ENCODE peak calls at places on chromosomes 6 and 20, in six cellular contexts. L is breast epithelium, S is GM06990, D is B cell, Z is mammary epithelial cell, A is fibroblast of mammary gland. H is an unnamed sample.

GRCh38 chr6:3247255-3248146 is 11.2 kb upstream of the PSMG4 start:
- DNase-seq in L (peak), S (no peak), D (no peak), Z (peak), A (peak), H (no peak)

GRCh38 chr6:166877906-166878305 is 78.4 kb downstream of the RNASET2 start:
- DNase-seq in L (no peak), S (no peak), D (no peak), Z (peak), A (no peak), H (no peak)

GRCh38 chr6:98944598-98945011 is 3.1 kb downstream of the FBXL4 start:
- DNase-seq in L (no peak), S (no peak), D (no peak), Z (peak), A (peak), H (no peak)

GRCh38 chr6:169668203-169668847 is 33.5 kb downstream of the WDR27 start:
- DNase-seq in L (no peak), S (no peak), D (no peak), Z (no peak), A (no peak), H (no peak)

GRCh38 chr20:45888681-45889080 is 1.3 kb upstream of the SPATA25 start:
- DNase-seq in L (no peak), S (no peak), D (no peak), Z (no peak), A (no peak), H (no peak)

GRCh38 chr6:47426524-47427302 is 50.9 kb upstream of the CD2AP start:
- DNase-seq in L (no peak), S (no peak), D (no peak), Z (no peak), A (peak), H (no peak)

GRCh38 chr6:118755941-118756646 is 104.7 kb upstream of the CEP85L start:
- DNase-seq in L (no peak), S (no peak), D (no peak), Z (no peak), A (no peak), H (no peak)

GRCh38 chr6:20056350-20056992 is 155.8 kb downstream of the MBOAT1 start:
- DNase-seq in L (no peak), S (no peak), D (no peak), Z (peak), A (peak), H (no peak)

GRCh38 chr6:161101517-161101916 is 109.9 kb downstream of the MAP3K4 start:
- DNase-seq in L (no peak), S (no peak), D (no peak), Z (no peak), A (no peak), H (no peak)

GRCh38 chr6:169707772-169708171 is 5.8 kb downstream of the C6orf120 start:
- DNase-seq in L (no peak), S (no peak), D (no peak), Z (no peak), A (no peak), H (no peak)

DNA sequence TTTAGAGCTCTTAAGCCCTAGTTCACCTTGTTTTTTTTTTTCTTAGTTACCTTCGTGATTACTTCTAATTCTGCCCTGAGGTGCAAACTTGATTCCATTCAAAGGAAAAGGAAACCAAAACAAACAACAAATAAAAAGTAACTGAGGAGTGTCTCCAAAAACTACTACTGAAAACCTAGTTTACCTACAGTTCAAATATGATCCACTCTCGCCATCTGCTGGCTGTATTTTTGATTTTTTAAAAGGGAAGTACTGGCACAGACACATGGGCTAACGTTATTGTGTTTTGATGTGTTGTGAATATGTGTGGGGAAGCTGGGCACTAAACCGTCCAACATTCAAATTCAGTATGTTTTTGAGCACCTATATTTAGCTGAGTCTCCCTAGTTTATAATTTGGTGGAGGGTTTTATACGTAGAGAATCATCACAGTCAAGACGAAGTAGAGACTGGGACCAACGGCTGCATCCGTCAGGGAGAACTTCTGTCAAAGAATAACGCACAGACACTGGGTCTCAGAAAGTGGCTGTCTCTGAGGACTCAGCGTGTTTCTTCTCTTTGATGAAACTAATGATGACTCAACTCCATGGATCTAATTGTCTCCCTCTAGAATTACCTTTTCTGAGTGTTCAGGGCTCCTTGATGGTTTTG is 373.5 kb upstream of the BTBD3 start:
- DNase-seq in L (no peak), S (no peak), D (no peak), Z (peak), A (peak), H (peak)
- TF ChIP-seq CTCF in L (peak), S (peak), D (peak), Z (peak), A (peak), H (peak)

GRCh38 chr20:38986663-38987062 is 24.5 kb downstream of the DHX35 start:
- DNase-seq in L (no peak), S (peak), D (no peak), Z (no peak), A (peak), H (no peak)
- TF ChIP-seq CTCF in L (no peak), S (peak), D (no peak), Z (no peak), A (no peak), H (no peak)

GRCh38 chr6:146029573-146030184 is 817 bp downstream of the GRM1 start:
- DNase-seq in L (no peak), S (no peak), D (no peak), Z (no peak), A (no peak), H (no peak)

GRCh38 chr6:146028835-146029572 is at the start of gene GRM1:
- DNase-seq in L (no peak), S (no peak), D (no peak), Z (no peak), A (no peak), H (no peak)

GRCh38 chr6:146026873-146027272 is 2.0 kb upstream of the GRM1 start:
- DNase-seq in L (no peak), S (no peak), D (no peak), Z (no peak), A (no peak), H (no peak)

GRCh38 chr6:146027586-146028249 is 1.1 kb upstream of the GRM1 start:
- DNase-seq in L (no peak), S (no peak), D (no peak), Z (no peak), A (peak), H (no peak)

GRCh38 chr6:146028250-146028789 is 542 bp upstream of the GRM1 start:
- DNase-seq in L (no peak), S (peak), D (peak), Z (peak), A (peak), H (peak)
- TF ChIP-seq CTCF in L (no peak), S (no peak), D (no peak), Z (no peak), A (no peak), H (no peak)

GRCh38 chr20:44748005-44748370 is 2.3 kb downstream of the KCNK15 start:
- DNase-seq in L (no peak), S (no peak), D (no peak), Z (no peak), A (peak), H (no peak)

GRCh38 chr20:44752099-44752931 is 6.7 kb downstream of the KCNK15 start:
- DNase-seq in L (no peak), S (no peak), D (no peak), Z (no peak), A (no peak), H (no peak)

GRCh38 chr20:44747166-44748004 is 1.7 kb downstream of the KCNK15 start:
- DNase-seq in L (peak), S (no peak), D (peak), Z (peak), A (peak), H (peak)

GRCh38 chr20:44746367-44747165 is 901 bp downstream of the KCNK15 start:
- DNase-seq in L (no peak), S (no peak), D (no peak), Z (no peak), A (no peak), H (no peak)

GRCh38 chr20:44750081-44750805 is 4.6 kb downstream of the KCNK15 start:
- DNase-seq in L (no peak), S (peak), D (peak), Z (no peak), A (no peak), H (no peak)
- TF ChIP-seq CTCF in L (no peak), S (no peak), D (peak), Z (peak), A (no peak), H (peak)

DNA sequence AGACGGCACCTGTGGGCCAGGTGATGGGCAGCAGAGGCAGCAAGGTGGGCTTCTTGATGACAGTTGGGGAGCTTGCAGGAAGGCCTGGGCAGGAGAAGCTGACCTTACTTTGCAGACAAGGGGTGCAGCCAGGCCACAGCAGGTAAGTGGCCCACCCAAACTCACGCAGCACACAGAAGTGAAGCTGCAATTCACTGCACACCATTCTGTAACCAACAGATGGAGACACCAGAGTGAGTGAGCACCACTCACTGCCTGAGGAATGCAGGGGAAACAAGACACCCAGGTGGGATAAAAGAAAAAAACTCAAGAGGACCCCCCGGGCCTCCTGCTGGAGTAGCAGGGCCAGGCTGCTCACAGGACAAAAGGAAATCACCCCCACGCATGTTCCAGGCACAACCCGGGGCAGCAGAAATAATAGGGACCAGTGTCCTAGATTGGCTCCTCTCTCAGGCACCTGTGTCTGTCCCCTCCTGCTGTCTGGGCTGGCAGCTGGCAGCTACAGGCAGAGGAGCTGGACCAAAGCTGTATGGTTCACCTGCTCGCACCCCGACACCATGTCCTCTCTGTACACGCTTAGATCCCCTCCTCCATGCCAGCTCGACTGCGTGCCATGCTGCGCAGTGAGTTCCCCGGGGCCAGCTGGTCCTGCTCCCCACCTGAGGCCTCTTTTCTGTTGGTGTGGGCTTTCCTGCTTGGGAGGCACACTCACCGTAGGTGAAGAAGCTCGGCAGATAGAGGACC is 4.9 kb downstream of the MTCH1 start:
- DNase-seq in L (no peak), S (no peak), D (no peak), Z (no peak), A (no peak), H (no peak)
- TF ChIP-seq CTCF in L (no peak), S (no peak), D (no peak), Z (no peak), A (no peak), H (no peak)